ENCODE peak calls at places on chromosome 14, in seven cellular contexts. T, O, N, B, I, G and A are unnamed samples.
A peak's percentile ranks its signal among the peaks of the same experiment; 100 is the strongest.

GRCh38 chr14:75401356-75401755 is 26.5 kb upstream of the JDP2 start:
- DNase-seq in T (no peak), O (peak; percentile 6), N (peak; percentile 86), B (no peak), I (peak; percentile 19), G (no peak), A (no peak)

GRCh38 chr14:56918849-56919574 is 108.7 kb upstream of the OTX2 start:
- DNase-seq in T (no peak), O (no peak), N (no peak), B (no peak), I (no peak), G (no peak), A (no peak)

GRCh38 chr14:68459480-68460136 is 333.3 kb downstream of the ZFP36L1 start:
- DNase-seq in T (no peak), O (no peak), N (no peak), B (no peak), I (no peak), G (no peak), A (no peak)

GRCh38 chr14:100617715-100618693 is 30.8 kb upstream of the BEGAIN start:
- DNase-seq in T (no peak), O (no peak), N (peak; percentile 64), B (no peak), I (no peak), G (no peak), A (no peak)

GRCh38 chr14:38578278-38578681 is 322.4 kb upstream of the CLEC14A start:
- DNase-seq in T (no peak), O (no peak), N (no peak), B (no peak), I (no peak), G (no peak), A (no peak)

GRCh38 chr14:76836029-76836630 is 9.9 kb downstream of the LRRC74A start:
- DNase-seq in T (no peak), O (no peak), N (no peak), B (no peak), I (no peak), G (no peak), A (no peak)

GRCh38 chr14:95426116-95426475 is 90.4 kb downstream of the SYNE3 start:
- DNase-seq in T (no peak), O (no peak), N (peak; percentile 37), B (no peak), I (no peak), G (no peak), A (no peak)

GRCh38 chr14:100979780-100980179 is 76.3 kb upstream of the RTL1 start:
- DNase-seq in T (no peak), O (no peak), N (no peak), B (no peak), I (peak; percentile 21), G (peak; percentile 90), A (no peak)

GRCh38 chr14:88492272-88493089 is 62.3 kb downstream of the PTPN21 start:
- DNase-seq in T (peak; percentile 40), O (peak; percentile 41), N (no peak), B (peak; percentile 73), I (peak; percentile 67), G (peak; percentile 83), A (peak; percentile 45)

GRCh38 chr14:89658977-89659670 is 242.1 kb upstream of the FOXN3 start:
- DNase-seq in T (no peak), O (no peak), N (no peak), B (no peak), I (no peak), G (no peak), A (no peak)

GRCh38 chr14:36663404-36664321 is 2.0 kb downstream of the PAX9 start:
- DNase-seq in T (no peak), O (no peak), N (no peak), B (no peak), I (no peak), G (no peak), A (no peak)

GRCh38 chr14:95652690-95653089 is 33.5 kb upstream of the TCL1B start:
- DNase-seq in T (no peak), O (no peak), N (no peak), B (no peak), I (no peak), G (no peak), A (no peak)

GRCh38 chr14:96150214-96150613 is 54.4 kb upstream of the BDKRB2 start:
- DNase-seq in T (no peak), O (no peak), N (no peak), B (no peak), I (no peak), G (no peak), A (no peak)

GRCh38 chr14:36700656-36701055 is 39.0 kb downstream of the PAX9 start:
- DNase-seq in T (no peak), O (no peak), N (no peak), B (no peak), I (no peak), G (no peak), A (no peak)

GRCh38 chr14:53882684-53883083 is 73.9 kb downstream of the BMP4 start:
- DNase-seq in T (no peak), O (no peak), N (no peak), B (no peak), I (no peak), G (no peak), A (no peak)

GRCh38 chr14:37697489-37698121 is 102.2 kb downstream of the TTC6 start:
- DNase-seq in T (no peak), O (peak; percentile 67), N (no peak), B (no peak), I (no peak), G (peak; percentile 85), A (no peak)

GRCh38 chr14:100604709-100605108 is 17.5 kb upstream of the BEGAIN start:
- DNase-seq in T (no peak), O (no peak), N (peak; percentile 52), B (no peak), I (no peak), G (no peak), A (no peak)

GRCh38 chr14:77738559-77739250 is 22.3 kb downstream of the SNW1 start:
- DNase-seq in T (no peak), O (peak; percentile 9), N (no peak), B (no peak), I (no peak), G (peak; percentile 38), A (no peak)

GRCh38 chr14:63650336-63650952 is 8.8 kb upstream of the WDR89 start:
- DNase-seq in T (no peak), O (no peak), N (no peak), B (no peak), I (no peak), G (no peak), A (no peak)

GRCh38 chr14:61720302-61720677 is 25.0 kb downstream of the HIF1A start:
- DNase-seq in T (no peak), O (no peak), N (no peak), B (no peak), I (no peak), G (no peak), A (no peak)

GRCh38 chr14:95468416-95469133 is 47.9 kb downstream of the SYNE3 start:
- DNase-seq in T (no peak), O (no peak), N (no peak), B (no peak), I (no peak), G (no peak), A (no peak)

GRCh38 chr14:65798216-65798615 is 385.7 kb downstream of the FUT8 start:
- DNase-seq in T (no peak), O (no peak), N (no peak), B (no peak), I (no peak), G (no peak), A (no peak)

GRCh38 chr14:104423715-104424405 is 155.7 kb upstream of the C14orf180 start:
- DNase-seq in T (no peak), O (no peak), N (peak; percentile 61), B (no peak), I (no peak), G (no peak), A (no peak)

GRCh38 chr14:65954915-65955314 is 531.3 kb upstream of the CCDC196 start:
- DNase-seq in T (no peak), O (no peak), N (no peak), B (no peak), I (no peak), G (no peak), A (no peak)

GRCh38 chr14:78758333-78758732 is 588.2 kb downstream of the NRXN3 start:
- DNase-seq in T (no peak), O (no peak), N (no peak), B (peak; percentile 20), I (no peak), G (peak; percentile 42), A (peak; percentile 12)

GRCh38 chr14:54881761-54882401 is 20.7 kb downstream of the GCH1 start:
- DNase-seq in T (no peak), O (no peak), N (no peak), B (no peak), I (no peak), G (peak; percentile 51), A (no peak)

GRCh38 chr14:52918486-52918885 is 32.4 kb downstream of the FERMT2 start:
- DNase-seq in T (no peak), O (no peak), N (no peak), B (peak; percentile 48), I (no peak), G (peak; percentile 93), A (no peak)

GRCh38 chr14:89330236-89331002 is 86.6 kb downstream of the FOXN3 start:
- DNase-seq in T (no peak), O (peak; percentile 79), N (peak; percentile 74), B (no peak), I (peak; percentile 28), G (no peak), A (no peak)